ENCODE peak calls at places on chromosomes 12 and 14, in five cellular contexts. One of them, this sample, is unnamed.

GRCh38 chr14:23172096-23172495 is 11.4 kb downstream of the SLC7A8 start:
- DNase-seq in naive B cell: no peak
- DNase-seq in epithelial cell of esophagus: peak
- DNase-seq in HEK293T: no peak
- DNase-seq in RPMI8226: no peak
- DNase-seq in this sample: peak

GRCh38 chr14:68518180-68518579 is 274.7 kb downstream of the ZFP36L1 start:
- DNase-seq in naive B cell: no peak
- DNase-seq in epithelial cell of esophagus: peak
- DNase-seq in HEK293T: no peak
- DNase-seq in RPMI8226: no peak
- DNase-seq in this sample: peak

GRCh38 chr14:61973981-61974380 is 211.8 kb downstream of the SNAPC1 start:
- DNase-seq in naive B cell: no peak
- DNase-seq in epithelial cell of esophagus: peak
- DNase-seq in HEK293T: no peak
- DNase-seq in RPMI8226: no peak
- DNase-seq in this sample: peak

GRCh38 chr12:79874665-79875064 is 60.2 kb downstream of the PPP1R12A start:
- DNase-seq in naive B cell: no peak
- DNase-seq in epithelial cell of esophagus: no peak
- DNase-seq in HEK293T: no peak
- DNase-seq in RPMI8226: no peak
- DNase-seq in this sample: no peak

GRCh38 chr14:94113073-94113472 is 2.5 kb downstream of the IFI27 start:
- DNase-seq in naive B cell: no peak
- DNase-seq in epithelial cell of esophagus: no peak
- DNase-seq in HEK293T: no peak
- DNase-seq in RPMI8226: no peak
- DNase-seq in this sample: no peak

GRCh38 chr12:120978296-120979219 is at the start of gene HNF1A:
- DNase-seq in naive B cell: no peak
- DNase-seq in epithelial cell of esophagus: no peak
- DNase-seq in HEK293T: no peak
- DNase-seq in RPMI8226: no peak
- DNase-seq in this sample: no peak

GRCh38 chr14:68696721-68697495 is 96.0 kb downstream of the ZFP36L1 start:
- DNase-seq in naive B cell: no peak
- DNase-seq in epithelial cell of esophagus: no peak
- DNase-seq in HEK293T: no peak
- DNase-seq in RPMI8226: no peak
- DNase-seq in this sample: no peak

GRCh38 chr12:120710805-120711296 is 593 bp downstream of the UNC119B start:
- DNase-seq in naive B cell: peak
- DNase-seq in epithelial cell of esophagus: peak
- DNase-seq in HEK293T: peak
- DNase-seq in RPMI8226: no peak
- DNase-seq in this sample: no peak

GRCh38 chr12:32821293-32822089 is 65.8 kb upstream of the YARS2 start:
- DNase-seq in naive B cell: no peak
- DNase-seq in epithelial cell of esophagus: peak
- DNase-seq in HEK293T: no peak
- DNase-seq in RPMI8226: no peak
- DNase-seq in this sample: no peak

GRCh38 chr14:63203618-63204406 is 431 bp upstream of the RHOJ start:
- DNase-seq in naive B cell: no peak
- DNase-seq in epithelial cell of esophagus: peak
- DNase-seq in HEK293T: peak
- DNase-seq in RPMI8226: no peak
- DNase-seq in this sample: peak

GRCh38 chr14:97697772-97698171 is 900.6 kb downstream of the VRK1 start:
- DNase-seq in naive B cell: no peak
- DNase-seq in epithelial cell of esophagus: no peak
- DNase-seq in HEK293T: no peak
- DNase-seq in RPMI8226: no peak
- DNase-seq in this sample: no peak

This sample was measured in bronchial epithelial cell.